ENCODE peak calls at places on chromosome 2, in four cellular contexts. Y is HCT116, T is Panc1, A is thoracic aorta. X is an unnamed sample.

GRCh38 chr2:55482186-55482945 is 37.2 kb upstream of the CFAP36 start:
- DNase-seq in Y (no peak), A (no peak), T (peak; percentile 5), X (peak; percentile 56)

GRCh38 chr2:54683596-54683995 is 39.9 kb upstream of the EML6 start:
- DNase-seq in A (no peak), T (no peak), Y (no peak), X (no peak)

GRCh38 chr2:106030287-106031268 is 163.5 kb downstream of the UXS1 start:
- DNase-seq in T (no peak), A (no peak), Y (no peak), X (peak; percentile 93)

GRCh38 chr2:95264626-95265025 is 9.6 kb upstream of the PROM2 start:
- DNase-seq in T (no peak), Y (no peak), A (no peak), X (no peak)

GRCh38 chr2:62724886-62725711 is 19.6 kb downstream of the EHBP1 start:
- DNase-seq in T (no peak), Y (peak; percentile 22), A (no peak), X (no peak)

GRCh38 chr2:30714811-30715709 is 92.2 kb downstream of the CAPN13 start:
- DNase-seq in A (no peak), T (no peak), Y (no peak), X (peak; percentile 19)

GRCh38 chr2:31033032-31033431 is 105.2 kb downstream of the GALNT14 start:
- DNase-seq in A (no peak), Y (no peak), T (no peak), X (no peak)

GRCh38 chr2:181065458-181065857 is 85.1 kb downstream of the UBE2E3 start:
- DNase-seq in T (no peak), A (no peak), Y (no peak), X (no peak)

DNA sequence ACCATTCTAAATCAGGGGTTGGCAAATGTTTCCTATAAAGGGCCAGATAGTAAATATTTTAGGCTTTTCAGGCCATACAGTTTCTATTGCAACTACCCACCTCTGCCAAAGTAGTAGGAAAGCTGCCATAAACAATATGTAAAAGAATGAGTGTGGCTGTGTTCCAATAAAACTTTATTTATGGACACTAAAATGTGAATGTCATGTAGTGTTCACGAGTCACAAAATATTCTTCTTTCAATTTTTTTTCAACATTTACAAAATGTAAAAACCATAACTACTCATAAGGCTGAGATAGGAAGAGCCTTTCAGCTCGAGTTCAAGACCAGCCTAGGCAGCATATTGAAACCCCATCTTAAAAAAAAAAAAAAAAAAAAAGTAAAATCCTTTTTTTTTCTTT is 13.4 kb downstream of the KCNG3 start:
- DNase-seq in A (no peak), Y (no peak), T (no peak), X (no peak)
- TF ChIP-seq CTCF in A (no peak), Y (no peak), T (no peak), X (no peak)

GRCh38 chr2:238424313-238424700 is 2.4 kb upstream of the ASB1 start:
- DNase-seq in Y (no peak), T (no peak), A (no peak), X (peak; percentile 90)

GRCh38 chr2:238425979-238426567 is 654 bp upstream of the ASB1 start:
- DNase-seq in A (no peak), T (no peak), Y (peak; percentile 28), X (peak; percentile 88)

GRCh38 chr2:238423561-238424312 is 3.0 kb upstream of the ASB1 start:
- DNase-seq in Y (no peak), T (no peak), A (no peak), X (peak; percentile 67)

GRCh38 chr2:238426568-238427434 is at the start of gene ASB1:
- DNase-seq in Y (peak; percentile 48), T (no peak), A (peak; percentile 25), X (peak; percentile 88)

DNA sequence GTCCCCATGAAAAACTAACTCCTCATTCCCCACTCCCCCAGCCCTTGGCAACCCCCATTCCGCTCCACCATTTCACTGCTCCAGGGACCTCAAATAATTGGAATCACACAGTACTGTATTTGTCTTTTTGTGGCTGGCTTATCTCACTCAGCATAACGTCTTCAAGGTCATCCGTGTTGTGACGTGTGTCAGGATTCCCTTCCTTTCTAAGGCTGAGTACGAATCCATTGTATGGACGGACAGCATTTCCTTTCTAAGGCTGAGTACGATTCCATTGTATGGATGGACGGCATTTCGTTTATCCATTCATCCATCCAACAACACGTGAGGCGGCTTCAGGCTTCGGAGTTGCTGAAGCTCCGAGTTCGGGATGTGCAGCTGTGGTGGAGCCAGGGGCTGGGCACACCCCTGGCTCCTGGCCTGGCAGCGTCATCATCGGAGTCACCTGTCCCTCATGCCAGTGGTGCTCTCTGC is 1.2 kb upstream of the ASB1 start:
- DNase-seq in A (no peak), Y (no peak), T (no peak), X (no peak)
- H3K4me3 ChIP-seq in A (peak overlapping the region; percentile 93), Y (peak overlapping the region; percentile 95), T (peak overlapping the region; percentile 92), X (no peak overlapping the region)

GRCh38 chr2:159557437-159558034 is 58.8 kb downstream of the BAZ2B start:
- DNase-seq in A (no peak), Y (peak; percentile 16), T (peak; percentile 17), X (peak; percentile 31)
- TF ChIP-seq CTCF in A (no peak), Y (peak; percentile 59), T (peak; percentile 80), X (peak; percentile 44)

DNA sequence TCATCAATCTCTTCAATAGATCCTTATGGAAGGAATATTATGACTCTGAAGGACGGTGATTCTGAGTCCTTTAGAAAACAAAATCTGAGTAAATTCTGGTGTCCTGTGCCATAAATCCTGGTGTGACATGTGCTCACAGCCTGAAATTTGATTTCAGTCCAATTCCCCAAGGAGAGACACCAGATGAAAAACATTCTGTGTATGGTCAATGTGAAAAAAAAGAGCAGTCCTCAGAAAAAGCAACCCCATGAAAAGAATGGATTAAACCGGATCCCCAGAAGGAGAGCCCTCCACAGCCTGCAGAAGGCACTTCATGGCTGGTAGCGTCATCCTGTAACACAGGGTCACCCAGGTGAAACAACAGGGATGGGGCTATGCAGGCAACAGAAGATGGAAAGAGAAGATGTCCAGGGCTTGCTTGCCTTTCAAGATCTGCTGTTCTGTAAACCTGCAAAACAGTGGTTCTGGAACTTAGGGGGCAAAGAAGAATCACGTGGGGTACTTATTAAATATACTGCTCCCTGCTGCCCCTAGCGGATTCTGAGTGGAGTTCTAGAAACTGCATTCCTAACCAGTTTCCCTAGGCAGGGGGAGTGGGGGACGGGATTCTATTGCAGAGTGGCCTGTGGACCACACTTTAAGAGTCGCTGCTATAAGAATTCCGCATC is 118.8 kb upstream of the ARL5A start:
- DNase-seq in Y (peak; percentile 21), T (no peak), A (no peak), X (peak; percentile 28)
- H3K4me3 ChIP-seq in Y (no peak overlapping the region), T (no peak overlapping the region), A (peak overlapping the region; percentile 68), X (no peak overlapping the region)

X was measured in fibroblast of mammary gland.